ENCODE peak calls at places on chromosomes 13 and 19, in four cellular contexts. W is H9, I is IMR-90, R is H1. X is an unnamed sample. For H3K79me1, the result is how much of the 10 kb centered on the place peaks cover.

GRCh38 chr19:41626278-41626677 is 596 bp downstream of the CEACAM4 start:
- DNase-seq in W (no peak), I (no peak), R (no peak), X (no peak)

GRCh38 chr19:4504874-4505569 is 13.3 kb downstream of the PLIN4 start:
- DNase-seq in W (no peak), I (no peak), R (no peak), X (no peak)

GRCh38 chr13:67619346-67619745 is 389.2 kb upstream of the PCDH9 start:
- DNase-seq in W (no peak), I (peak), R (no peak), X (no peak)

GRCh38 chr19:47503823-47504145 is 11.1 kb downstream of the NAPA start:
- DNase-seq in W (no peak), I (no peak), R (no peak), X (no peak)

GRCh38 chr13:104008075-104008474 is 941.9 kb upstream of the SLC10A2 start:
- DNase-seq in W (no peak), I (no peak), R (no peak), X (no peak)

GRCh38 chr19:44737238-44738160 is 11.0 kb upstream of the BCL3 start:
- DNase-seq in W (peak), I (peak), R (no peak), X (no peak)

GRCh38 chr19:36051236-36051635 is 2.8 kb downstream of the THAP8 start:
- DNase-seq in W (peak), I (no peak), R (no peak), X (peak)

GRCh38 chr19:2064788-2065524 is 13.9 kb upstream of the MKNK2 start:
- DNase-seq in W (no peak), I (no peak), R (no peak), X (no peak)

GRCh38 chr13:41291246-41291645 is 19.8 kb upstream of the NAA16 start:
- DNase-seq in W (no peak), I (no peak), R (no peak), X (no peak)
- H4K5ac ChIP-seq in W (no peak), I (no peak), R (no peak), X (no peak)

GRCh38 chr19:55241935-55242464 is 13.4 kb upstream of the TMEM86B start:
- DNase-seq in W (no peak), I (no peak), R (no peak), X (no peak)
- H3K79me1 ChIP-seq in W (under half), I (under half), R (under half), X (under half)

DNA sequence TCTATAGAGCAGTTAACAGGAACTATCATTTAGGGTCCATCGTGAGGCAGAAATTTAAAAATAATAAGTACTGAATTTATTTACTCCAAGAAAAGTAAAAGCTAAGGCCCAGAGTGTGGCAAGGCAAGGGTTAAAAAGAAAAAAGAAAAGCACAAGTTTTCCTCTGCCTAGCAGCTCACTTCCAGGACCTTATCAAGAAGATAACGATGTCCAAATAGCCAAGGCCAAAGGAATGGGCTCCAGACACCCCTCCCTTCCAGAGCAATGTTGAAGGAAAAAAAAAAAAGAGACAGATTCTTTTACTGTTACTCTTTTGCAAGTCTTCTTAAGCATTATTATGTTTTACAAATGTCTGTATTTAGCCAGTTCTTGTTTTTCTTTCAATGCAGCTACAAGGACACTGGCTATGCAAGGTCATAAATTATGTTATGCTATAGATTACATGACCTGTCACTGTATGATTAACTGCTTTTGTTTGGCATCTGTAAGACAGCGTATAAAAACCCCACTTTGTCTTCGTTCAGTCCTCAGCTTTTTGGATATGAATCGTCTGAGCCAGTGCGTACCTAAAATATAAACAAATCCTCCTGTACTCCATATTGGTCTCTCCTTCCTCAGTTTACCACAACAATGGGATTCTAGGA is 2.9 kb upstream of the ZNF700 start:
- DNase-seq in W (no peak), I (peak), R (no peak), X (peak)
- H4K5ac ChIP-seq in W (no peak), I (no peak), R (no peak), X (no peak)

GRCh38 chr13:38341149-38341692 is 8.4 kb upstream of the UFM1 start:
- DNase-seq in W (no peak), I (no peak), R (no peak), X (no peak)
- H3K79me1 ChIP-seq in W (under half), I (under half), R (under half), X (under half)

GRCh38 chr19:38774181-38774950 is 1.0 kb upstream of the LGALS7 start:
- DNase-seq in W (no peak), I (no peak), R (no peak), X (no peak)

GRCh38 chr19:38769635-38770211 is 3.6 kb downstream of the LGALS7 start:
- DNase-seq in W (peak), I (peak), R (no peak), X (peak)

GRCh38 chr19:38778733-38779132 is 5.4 kb upstream of the LGALS7 start:
- DNase-seq in W (no peak), I (no peak), R (no peak), X (no peak)

DNA sequence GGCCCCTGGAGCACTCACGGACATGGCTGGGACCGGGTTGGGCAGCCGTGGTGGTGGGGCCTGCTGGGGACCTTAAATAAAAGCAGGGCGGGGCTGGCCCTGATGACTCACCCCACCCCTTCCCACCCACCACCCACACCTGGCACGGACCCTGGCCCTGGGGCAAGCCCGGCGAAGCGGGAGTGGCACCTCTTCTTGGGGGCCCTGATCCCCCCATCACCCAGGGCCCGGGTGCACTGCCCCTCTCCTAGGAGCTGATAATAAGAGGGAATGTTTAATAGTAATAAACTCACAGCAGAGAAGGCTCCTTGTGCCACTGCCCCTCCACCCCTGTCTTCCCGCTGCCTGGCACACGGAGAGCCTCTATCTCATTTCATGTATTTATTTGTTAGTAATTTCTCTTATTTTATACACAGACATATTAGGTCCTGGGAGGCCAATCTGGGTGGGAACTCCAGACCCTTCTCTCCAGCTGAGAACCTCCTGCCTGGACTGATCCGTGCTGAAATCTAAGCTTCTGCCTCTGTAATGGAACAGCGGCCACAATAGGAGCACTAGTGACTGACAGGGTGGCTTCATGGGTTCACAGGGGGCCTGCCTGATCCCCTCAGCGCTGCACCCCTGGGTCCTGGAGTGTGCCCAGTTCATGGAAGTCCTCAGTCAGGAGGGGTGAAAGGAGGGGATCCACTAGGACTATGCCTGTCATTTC is at the start of gene LGALS7:
- DNase-seq in W (no peak), I (no peak), R (no peak), X (no peak)
- H4K5ac ChIP-seq in W (no peak), I (no peak), R (no peak), X (no peak)

DNA sequence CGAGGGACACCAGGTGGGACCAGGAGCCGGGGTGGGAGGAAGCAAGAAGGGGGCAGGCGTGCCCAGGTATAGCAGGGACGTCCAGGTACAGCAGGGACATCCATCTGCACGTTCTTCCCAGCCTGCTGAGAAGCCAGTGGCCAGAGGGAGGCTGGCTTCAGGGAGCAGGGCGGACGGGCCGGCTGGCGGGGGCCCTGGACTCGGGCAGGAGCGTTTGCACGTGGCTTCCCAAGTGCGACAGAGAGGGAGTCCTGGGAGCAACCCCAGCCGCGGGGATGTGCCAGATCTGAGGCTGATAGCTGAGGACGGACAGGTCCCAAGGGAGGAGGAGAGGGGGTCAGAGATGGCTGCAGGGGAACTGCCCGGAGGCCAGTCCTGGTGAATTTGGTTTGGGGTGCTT is 36.7 kb downstream of the MYO9B start:
- DNase-seq in W (no peak), I (no peak), R (no peak), X (no peak)
- H3K79me1 ChIP-seq in W (under half), I (half or more), R (under half), X (under half)

GRCh38 chr19:794989-795658 is 2.1 kb upstream of the PTBP1 start:
- DNase-seq in W (peak), I (no peak), R (no peak), X (no peak)
- H4K5ac ChIP-seq in W (no peak), I (no peak), R (no peak), X (no peak)

GRCh38 chr19:3114018-3114726 is 20.0 kb downstream of the GNA11 start:
- DNase-seq in W (no peak), I (no peak), R (no peak), X (no peak)
- H3K79me1 ChIP-seq in W (under half), I (half or more), R (under half), X (under half)

X was measured in mesendoderm.